ENCODE peak calls at places on chromosomes 16 and 17, in seven cellular contexts. Y is AG10803, D is cardiac muscle cell, M is epithelial cell of esophagus, S is cardiac fibroblast, H is heart left ventricle, G is GM23338. U is an unnamed sample.

GRCh38 chr17:75009139-75009724 is 3.2 kb upstream of the MRPL58 start:
- DNase-seq in M (peak), H (no peak), D (no peak), Y (no peak), G (no peak), S (no peak), U (no peak)

GRCh38 chr17:19672009-19672837 is 23.7 kb downstream of the ALDH3A2 start:
- DNase-seq in S (peak), M (no peak), Y (peak), H (peak), D (no peak), G (no peak), U (no peak)

GRCh38 chr16:6279261-6279660 is 1053.4 kb upstream of the RBFOX1 start:
- DNase-seq in G (no peak), M (no peak), H (no peak), D (no peak), Y (no peak), S (no peak), U (no peak)

GRCh38 chr17:5182597-5183409 is 8.9 kb downstream of the ZNF594 start:
- DNase-seq in D (no peak), S (peak), Y (no peak), M (no peak), H (no peak), G (peak), U (no peak)

GRCh38 chr16:32116080-32116479 is 137.0 kb upstream of the TP53TG3D start:
- DNase-seq in H (no peak), G (no peak), S (no peak), D (peak), Y (no peak), M (no peak), U (no peak)

GRCh38 chr16:4404247-4404966 is 12.0 kb downstream of the CORO7 start:
- DNase-seq in Y (no peak), G (peak), D (peak), S (peak), H (no peak), M (peak), U (peak)

GRCh38 chr16:4733747-4734062 is 366 bp downstream of the ANKS3 start:
- DNase-seq in M (peak), G (no peak), Y (no peak), D (no peak), S (no peak), H (peak), U (no peak)

GRCh38 chr17:56185905-56186783 is 32.9 kb downstream of the ANKFN1 start:
- DNase-seq in H (no peak), S (peak), D (peak), M (no peak), G (no peak), Y (peak), U (peak)

GRCh38 chr17:47252209-47252608 is 1.4 kb upstream of the ITGB3 start:
- DNase-seq in G (no peak), Y (no peak), S (no peak), D (no peak), H (no peak), M (no peak), U (no peak)

GRCh38 chr16:87086156-87086555 is 231.0 kb downstream of the C16orf95 start:
- DNase-seq in S (peak), D (no peak), Y (peak), G (no peak), M (no peak), H (no peak), U (peak)

GRCh38 chr16:66996324-66996982 is 8.1 kb downstream of the CES4A start:
- DNase-seq in H (no peak), Y (peak), D (peak), M (peak), G (no peak), S (peak), U (no peak)

GRCh38 chr16:25264599-25264998 is 7.0 kb upstream of the ZKSCAN2 start:
- DNase-seq in G (peak), D (peak), Y (no peak), S (peak), M (peak), H (no peak), U (no peak)

GRCh38 chr16:57723170-57723569 is 12.4 kb upstream of the KATNB1 start:
- DNase-seq in S (peak), M (no peak), G (peak), D (peak), Y (no peak), H (no peak), U (no peak)

GRCh38 chr16:46836521-46837292 is 5.7 kb upstream of the C16orf87 start:
- DNase-seq in H (no peak), Y (no peak), D (no peak), S (no peak), G (no peak), M (peak), U (no peak)

GRCh38 chr16:4682616-4683254 is 10.6 kb upstream of the NUDT16L1 start:
- DNase-seq in H (no peak), G (peak), Y (no peak), D (peak), M (peak), S (no peak), U (no peak)

GRCh38 chr17:28227278-28228108 is 91.5 kb upstream of the TMEM97 start:
- DNase-seq in D (peak), H (no peak), Y (no peak), M (peak), S (peak), G (peak), U (peak)

GRCh38 chr16:73268311-73268997 is 220.5 kb upstream of the ZFHX3 start:
- DNase-seq in M (peak), S (peak), G (peak), D (peak), H (no peak), Y (peak), U (no peak)

GRCh38 chr17:50035930-50036329 is 20.0 kb upstream of the ITGA3 start:
- DNase-seq in Y (no peak), S (no peak), H (no peak), D (no peak), G (no peak), M (no peak), U (no peak)

GRCh38 chr17:31803494-31804213 is 55.4 kb downstream of the COPRS start:
- DNase-seq in G (no peak), Y (no peak), M (peak), D (no peak), H (no peak), S (no peak), U (no peak)

GRCh38 chr16:10983175-10983558 is 38.8 kb downstream of the CLEC16A start:
- DNase-seq in G (no peak), Y (no peak), S (no peak), D (no peak), H (no peak), M (peak), U (no peak)

GRCh38 chr16:56969769-56970168 is 8.0 kb downstream of the CETP start:
- DNase-seq in Y (no peak), H (no peak), S (no peak), D (no peak), M (no peak), G (no peak), U (no peak)

GRCh38 chr16:31880322-31880979 is 6.8 kb downstream of the ZNF267 start:
- DNase-seq in H (no peak), G (no peak), S (peak), D (peak), Y (peak), M (peak), U (no peak)

GRCh38 chr17:7354262-7354781 is 634 bp upstream of the TMEM95 start:
- DNase-seq in G (peak), M (peak), Y (peak), S (peak), H (no peak), D (peak), U (no peak)

GRCh38 chr17:1222321-1222720 is 42.5 kb upstream of the ABR start:
- DNase-seq in Y (no peak), D (no peak), H (no peak), G (no peak), S (no peak), M (peak), U (no peak)

GRCh38 chr17:57447357-57448019 is 191.2 kb downstream of the MSI2 start:
- DNase-seq in H (no peak), M (no peak), D (no peak), S (no peak), Y (no peak), G (no peak), U (no peak)

GRCh38 chr17:42536372-42537155 is 523 bp downstream of the NAGLU start:
- DNase-seq in M (peak), Y (peak), H (peak), D (peak), S (peak), G (peak), U (peak)

GRCh38 chr17:69430488-69430887 is 16.0 kb downstream of the MAP2K6 start:
- DNase-seq in H (no peak), G (no peak), S (peak), D (peak), M (peak), Y (no peak), U (no peak)

GRCh38 chr16:81610144-81610842 is 165.7 kb downstream of the CMIP start:
- DNase-seq in S (peak), D (peak), Y (peak), M (peak), H (peak), G (no peak), U (no peak)

GRCh38 chr17:42183741-42184711 is 1.2 kb downstream of the HCRT start:
- DNase-seq in M (peak), Y (peak), S (peak), D (peak), G (peak), H (peak), U (peak)

GRCh38 chr17:48442819-48443218 is 12.8 kb upstream of the SKAP1 start:
- DNase-seq in M (peak), H (no peak), S (peak), G (no peak), Y (no peak), D (no peak), U (no peak)

GRCh38 chr16:20348365-20349185 is 3.9 kb downstream of the UMOD start:
- DNase-seq in Y (no peak), D (peak), M (no peak), S (no peak), H (no peak), G (peak), U (no peak)

GRCh38 chr16:15141586-15141985 is 47.5 kb upstream of the RRN3 start:
- DNase-seq in H (no peak), M (no peak), S (no peak), Y (no peak), G (no peak), D (no peak), U (no peak)
- H3K4me3 ChIP-seq in H (no peak), M (no peak), S (no peak), Y (no peak), G (no peak), D (no peak), U (no peak)

GRCh38 chr17:81967533-81968395 is 6.8 kb upstream of the NOTUM start:
- DNase-seq in Y (peak), S (peak), M (peak), G (peak), D (peak), H (peak), U (peak)
- H3K4me3 ChIP-seq in Y (no peak), S (no peak), M (no peak), G (peak), D (no peak), H (peak), U (no peak)

GRCh38 chr17:81402530-81402941 is 7.3 kb downstream of the BAHCC1 start:
- DNase-seq in M (no peak), D (no peak), H (no peak), S (no peak), G (no peak), Y (no peak), U (no peak)
- H3K4me3 ChIP-seq in M (no peak), D (no peak), H (peak), S (peak), G (no peak), Y (peak), U (peak)

DNA sequence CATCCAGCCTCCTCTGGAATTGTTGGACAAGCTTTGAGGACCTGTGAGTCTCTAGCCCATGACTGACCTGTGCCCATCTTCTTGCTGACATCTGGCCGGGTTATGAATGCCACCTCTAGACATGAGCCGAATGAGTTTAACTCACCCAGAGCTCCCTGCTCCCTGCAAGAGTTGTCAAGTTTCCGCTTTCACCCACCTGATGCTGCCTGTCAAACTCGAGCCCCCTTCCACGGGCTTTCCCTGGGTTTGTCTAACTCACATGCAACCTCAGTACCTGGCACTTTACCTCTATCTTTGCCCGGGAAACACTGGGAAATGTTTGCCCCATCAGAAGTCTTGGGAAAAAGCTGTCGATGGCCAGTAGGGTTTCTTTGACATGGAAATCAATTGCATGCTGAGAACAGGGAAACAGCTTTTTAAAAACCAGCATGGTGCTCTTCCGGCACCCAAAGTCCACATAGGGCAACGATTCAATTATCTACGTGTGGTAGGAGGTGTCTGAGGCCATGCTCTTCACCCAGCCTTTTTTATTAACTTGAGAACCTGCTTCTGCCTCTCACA is 33.8 kb upstream of the DNAH17 start:
- DNase-seq in H (no peak), S (no peak), Y (no peak), G (no peak), D (no peak), M (no peak), U (no peak)
- H3K4me3 ChIP-seq in H (no peak), S (no peak), Y (no peak), G (no peak), D (no peak), M (no peak), U (no peak)

GRCh38 chr16:68664297-68664696 is 19.2 kb downstream of the CDH3 start:
- DNase-seq in M (peak), G (no peak), S (no peak), Y (no peak), D (no peak), H (no peak), U (no peak)

GRCh38 chr16:68665501-68665900 is 20.4 kb downstream of the CDH3 start:
- DNase-seq in G (no peak), M (peak), H (no peak), D (no peak), S (no peak), Y (no peak), U (no peak)

DNA sequence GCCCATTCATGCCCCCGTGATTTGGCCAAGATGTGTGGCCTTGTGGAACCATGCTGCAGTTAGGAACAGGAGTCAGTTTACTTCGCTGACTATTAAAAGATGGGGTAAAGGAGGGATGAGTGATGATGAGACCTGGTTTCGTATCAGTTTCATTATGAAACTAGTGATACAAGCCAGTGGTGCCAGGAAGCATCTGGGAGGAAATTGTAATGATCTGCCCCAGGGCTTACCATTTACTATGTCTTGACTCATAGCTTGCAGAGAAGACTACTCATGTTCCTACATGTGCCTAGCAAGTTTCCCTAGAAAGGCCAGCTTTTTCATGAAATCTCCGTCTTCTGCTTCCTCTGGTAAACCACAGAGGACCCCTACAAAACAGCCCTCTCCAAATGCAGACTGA is 23.2 kb downstream of the CDH3 start:
- DNase-seq in G (no peak), M (peak), Y (no peak), D (no peak), H (no peak), S (no peak), U (no peak)
- H3K4me3 ChIP-seq in G (no peak), M (no peak), Y (no peak), D (no peak), H (no peak), S (no peak), U (no peak)

U was measured in SJSA1.